ENCODE peak calls at places on chromosome 10, in ten cellular contexts. O is aorta, X is MM.1S, S is RWPE2, P is sigmoid colon, I is H9, K is colonic mucosa, D is fibroblast of lung, C is heart left ventricle, L is pancreas. V is an unnamed sample.

GRCh38 chr10:36494386-36494785 is 631.0 kb upstream of the ANKRD30A start:
- DNase-seq in O (no peak), X (no peak), S (no peak), P (no peak), I (no peak), K (no peak), D (peak; percentile 86), C (no peak), L (no peak), V (no peak)

GRCh38 chr10:22253578-22253882 is 35.7 kb upstream of the EBLN1 start:
- DNase-seq in O (peak; percentile 72), X (no peak), S (no peak), P (no peak), I (no peak), K (peak; percentile 35), D (no peak), C (peak; percentile 81), L (no peak), V (peak; percentile 35)

GRCh38 chr10:69632516-69633199 is 2.6 kb downstream of the FAM241B start:
- DNase-seq in O (no peak), X (no peak), S (no peak), P (no peak), I (peak; percentile 12), K (no peak), D (peak; percentile 38), C (no peak), L (no peak), V (no peak)

GRCh38 chr10:3876563-3876962 is 91.6 kb upstream of the KLF6 start:
- DNase-seq in O (no peak), X (no peak), S (no peak), P (no peak), I (no peak), K (no peak), D (peak; percentile 18), C (no peak), L (no peak), V (no peak)

GRCh38 chr10:103759100-103759781 is 96.1 kb downstream of the SH3PXD2A start:
- DNase-seq in O (peak; percentile 76), X (peak; percentile 28), S (no peak), P (peak; percentile 80), I (no peak), K (peak; percentile 49), D (peak; percentile 87), C (no peak), L (no peak), V (peak; percentile 57)

GRCh38 chr10:132135398-132135872 is 51.3 kb upstream of the DPYSL4 start:
- DNase-seq in O (peak; percentile 30), X (no peak), S (peak; percentile 52), P (peak; percentile 57), I (peak; percentile 48), K (no peak), D (no peak), C (peak; percentile 43), L (no peak), V (no peak)

GRCh38 chr10:130138479-130138866 is 2.3 kb downstream of the GLRX3 start:
- DNase-seq in O (no peak), X (no peak), S (peak; percentile 73), P (no peak), I (no peak), K (no peak), D (peak; percentile 66), C (no peak), L (no peak), V (no peak)

GRCh38 chr10:1403508-1404230 is 333.7 kb downstream of the ADARB2 start:
- DNase-seq in O (no peak), X (no peak), S (no peak), P (no peak), I (peak; percentile 64), K (no peak), D (no peak), C (no peak), L (no peak), V (no peak)

GRCh38 chr10:37801557-37801956 is 55.9 kb downstream of the ZNF248 start:
- DNase-seq in O (no peak), X (no peak), S (no peak), P (no peak), I (no peak), K (no peak), D (no peak), C (no peak), L (no peak), V (no peak)

GRCh38 chr10:22630229-22631174 is 83.9 kb downstream of the PIP4K2A start:
- DNase-seq in O (no peak), X (peak; percentile 94), S (no peak), P (no peak), I (no peak), K (no peak), D (peak; percentile 64), C (no peak), L (no peak), V (no peak)

GRCh38 chr10:49400365-49400764 is 4.5 kb upstream of the DRGX start:
- DNase-seq in O (no peak), X (no peak), S (no peak), P (no peak), I (no peak), K (peak; percentile 38), D (no peak), C (no peak), L (no peak), V (no peak)
- H3K27me3 ChIP-seq in O (no peaks in the 10 kb centered on the region), X (peaks cover 6% of the 10 kb centered on the region), S (peaks cover 76% of the 10 kb centered on the region), P (peaks cover 57% of the 10 kb centered on the region), I (peaks cover 45% of the 10 kb centered on the region), K (peaks cover 44% of the 10 kb centered on the region), D (peaks cover 45% of the 10 kb centered on the region), C (peaks cover 78% of the 10 kb centered on the region), L (peaks cover 5% of the 10 kb centered on the region), V (peaks cover 68% of the 10 kb centered on the region)

GRCh38 chr10:93150990-93151547 is 77.4 kb downstream of the CYP26A1 start:
- DNase-seq in O (no peak), X (no peak), S (no peak), P (no peak), I (no peak), K (no peak), D (no peak), C (no peak), L (no peak), V (no peak)
- H3K4me1 ChIP-seq in O (no peaks in the 10 kb centered on the region), X (no peaks in the 10 kb centered on the region), S (peaks cover 34% of the 10 kb centered on the region), P (no peaks in the 10 kb centered on the region), I (no peaks in the 10 kb centered on the region), K (no peaks in the 10 kb centered on the region), D (peaks cover 3% of the 10 kb centered on the region), C (no peaks in the 10 kb centered on the region), L (no peaks in the 10 kb centered on the region), V (no peaks in the 10 kb centered on the region)

GRCh38 chr10:49690673-49691356 is 11.4 kb downstream of the C10orf53 start:
- DNase-seq in O (no peak), X (no peak), S (no peak), P (no peak), I (no peak), K (no peak), D (no peak), C (no peak), L (no peak), V (no peak)
- H3K27me3 ChIP-seq in O (no peaks in the 10 kb centered on the region), X (no peaks in the 10 kb centered on the region), S (peaks cover 50% of the 10 kb centered on the region), P (peaks cover 7% of the 10 kb centered on the region), I (peaks cover 67% of the 10 kb centered on the region), K (peaks cover 3% of the 10 kb centered on the region), D (peaks cover 34% of the 10 kb centered on the region), C (peaks cover 63% of the 10 kb centered on the region), L (no peaks in the 10 kb centered on the region), V (peaks cover 34% of the 10 kb centered on the region)

GRCh38 chr10:117555863-117556262 is 13.3 kb downstream of the EMX2 start:
- DNase-seq in O (no peak), X (no peak), S (no peak), P (no peak), I (no peak), K (no peak), D (no peak), C (no peak), L (no peak), V (no peak)
- H3K4me1 ChIP-seq in O (no peaks in the 10 kb centered on the region), X (no peaks in the 10 kb centered on the region), S (no peaks in the 10 kb centered on the region), P (no peaks in the 10 kb centered on the region), I (no peaks in the 10 kb centered on the region), K (no peaks in the 10 kb centered on the region), D (no peaks in the 10 kb centered on the region), C (no peaks in the 10 kb centered on the region), L (no peaks in the 10 kb centered on the region), V (peaks cover 6% of the 10 kb centered on the region)

DNA sequence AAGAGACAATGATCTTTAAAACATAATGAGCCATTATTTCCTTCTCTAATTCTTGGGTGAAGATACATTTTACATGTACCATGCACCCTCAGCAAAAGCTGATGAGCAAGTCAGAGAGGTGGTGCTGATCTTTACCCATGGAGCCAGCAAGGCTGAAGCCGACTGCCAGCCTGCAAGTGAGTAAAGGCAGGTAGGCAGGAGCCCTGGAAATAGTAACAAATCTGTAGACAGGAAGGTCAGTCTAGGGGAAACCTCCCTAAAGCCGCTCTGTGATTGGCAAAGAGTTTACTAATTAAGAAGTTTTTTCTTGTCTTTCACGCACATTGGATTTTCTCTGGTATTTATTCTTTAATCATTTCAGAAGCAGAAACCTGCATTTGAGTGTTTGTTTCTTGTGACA is 67.9 kb downstream of the PRKCQ start:
- DNase-seq in O (no peak), X (no peak), S (no peak), P (no peak), I (no peak), K (no peak), D (no peak), C (no peak), L (no peak), V (no peak)
- H3K27me3 ChIP-seq in O (peaks cover 3% of the 10 kb centered on the region), X (no peaks in the 10 kb centered on the region), S (no peaks in the 10 kb centered on the region), P (no peaks in the 10 kb centered on the region), I (no peaks in the 10 kb centered on the region), K (no peaks in the 10 kb centered on the region), D (no peaks in the 10 kb centered on the region), C (peaks cover 7% of the 10 kb centered on the region), L (no peaks in the 10 kb centered on the region), V (no peaks in the 10 kb centered on the region)

GRCh38 chr10:96130326-96130758 is 245 bp downstream of the ZNF518A start:
- DNase-seq in O (peak; percentile 83), X (peak; percentile 86), S (peak; percentile 81), P (peak; percentile 78), I (peak; percentile 87), K (peak; percentile 75), D (peak; percentile 85), C (peak; percentile 86), L (peak; percentile 50), V (peak; percentile 80)
- H3K4me1 ChIP-seq in O (peaks cover 4% of the 10 kb centered on the region), X (peaks cover 10% of the 10 kb centered on the region), S (peaks cover 32% of the 10 kb centered on the region), P (no peaks in the 10 kb centered on the region), I (no peaks in the 10 kb centered on the region), K (no peaks in the 10 kb centered on the region), D (no peaks in the 10 kb centered on the region), C (peaks cover 8% of the 10 kb centered on the region), L (peaks cover 16% of the 10 kb centered on the region), V (peaks cover 20% of the 10 kb centered on the region)

GRCh38 chr10:133154996-133155778 is 4.8 kb upstream of the KNDC1 start:
- DNase-seq in O (no peak), X (no peak), S (no peak), P (peak; percentile 54), I (no peak), K (no peak), D (no peak), C (no peak), L (no peak), V (no peak)

GRCh38 chr10:133156674-133157579 is 3.1 kb upstream of the KNDC1 start:
- DNase-seq in O (no peak), X (no peak), S (no peak), P (peak; percentile 36), I (no peak), K (no peak), D (no peak), C (no peak), L (no peak), V (no peak)

GRCh38 chr10:133157662-133158436 is 2.2 kb upstream of the KNDC1 start:
- DNase-seq in O (no peak), X (no peak), S (peak; percentile 60), P (peak; percentile 60), I (peak; percentile 30), K (no peak), D (no peak), C (no peak), L (no peak), V (no peak)

GRCh38 chr10:133151528-133151927 is 8.5 kb upstream of the KNDC1 start:
- DNase-seq in O (no peak), X (no peak), S (no peak), P (no peak), I (peak; percentile 86), K (no peak), D (no peak), C (no peak), L (no peak), V (no peak)

GRCh38 chr10:133154411-133154810 is 5.6 kb upstream of the KNDC1 start:
- DNase-seq in O (no peak), X (no peak), S (no peak), P (no peak), I (no peak), K (no peak), D (no peak), C (no peak), L (no peak), V (no peak)
- H3K27me3 ChIP-seq in O (no peaks in the 10 kb centered on the region), X (peaks cover 61% of the 10 kb centered on the region), S (peaks cover 23% of the 10 kb centered on the region), P (no peaks in the 10 kb centered on the region), I (no peaks in the 10 kb centered on the region), K (no peaks in the 10 kb centered on the region), D (peaks cover 2% of the 10 kb centered on the region), C (peaks cover 30% of the 10 kb centered on the region), L (no peaks in the 10 kb centered on the region), V (peaks cover 31% of the 10 kb centered on the region)